ENCODE peak calls at places on chromosomes 7 and 10, in nine cellular contexts. One of them, this sample, is unnamed.

GRCh38 chr10:101840102-101840684 is 3.4 kb downstream of the KCNIP2 start:
- DNase-seq in EL: peak; percentile 63
- DNase-seq in activated T-helper 9 cell treated with anti-CD3 and anti-CD28 coated beads, Interleukin-2, amount 50 U/mL, for 16 hours: no peak
- DNase-seq in fibroblast of lung: no peak
- DNase-seq in fibroblast of pulmonary artery: peak; percentile 33
- DNase-seq in NK-92 treated with Interleukin-12 subunit alpha and Interleukin-12 subunit beta, amount 100 ng/mL, for 24 hours: no peak
- DNase-seq in RWPE1: no peak
- DNase-seq in left lobe of liver: no peak
- DNase-seq in lung microvascular endothelial cell: no peak
- DNase-seq in this sample: peak; percentile 27

GRCh38 chr10:131729361-131729760 is 171.4 kb upstream of the PPP2R2D start:
- DNase-seq in EL: no peak
- DNase-seq in fibroblast of lung: no peak
- DNase-seq in NK-92 treated with Interleukin-12 subunit alpha and Interleukin-12 subunit beta, amount 100 ng/mL, for 24 hours: no peak
- DNase-seq in activated T-helper 9 cell treated with anti-CD3 and anti-CD28 coated beads, Interleukin-2, amount 50 U/mL, for 16 hours: no peak
- DNase-seq in left lobe of liver: peak; percentile 14
- DNase-seq in fibroblast of pulmonary artery: no peak
- DNase-seq in RWPE1: no peak
- DNase-seq in lung microvascular endothelial cell: no peak
- DNase-seq in this sample: no peak

GRCh38 chr7:45267262-45267661 is 109.7 kb downstream of the RAMP3 start:
- DNase-seq in RWPE1: no peak
- DNase-seq in lung microvascular endothelial cell: peak; percentile 39
- DNase-seq in fibroblast of lung: peak; percentile 1
- DNase-seq in fibroblast of pulmonary artery: peak; percentile 3
- DNase-seq in left lobe of liver: no peak
- DNase-seq in NK-92 treated with Interleukin-12 subunit alpha and Interleukin-12 subunit beta, amount 100 ng/mL, for 24 hours: no peak
- DNase-seq in activated T-helper 9 cell treated with anti-CD3 and anti-CD28 coated beads, Interleukin-2, amount 50 U/mL, for 16 hours: no peak
- DNase-seq in EL: peak; percentile 5
- DNase-seq in this sample: no peak

GRCh38 chr7:132899833-132900232 is 182.1 kb downstream of the CHCHD3 start:
- DNase-seq in lung microvascular endothelial cell: peak; percentile 7
- DNase-seq in fibroblast of pulmonary artery: peak; percentile 29
- DNase-seq in left lobe of liver: no peak
- DNase-seq in fibroblast of lung: no peak
- DNase-seq in EL: no peak
- DNase-seq in NK-92 treated with Interleukin-12 subunit alpha and Interleukin-12 subunit beta, amount 100 ng/mL, for 24 hours: no peak
- DNase-seq in activated T-helper 9 cell treated with anti-CD3 and anti-CD28 coated beads, Interleukin-2, amount 50 U/mL, for 16 hours: no peak
- DNase-seq in RWPE1: no peak
- DNase-seq in this sample: no peak

GRCh38 chr7:49522111-49522510 is 251.3 kb upstream of the VWC2 start:
- DNase-seq in activated T-helper 9 cell treated with anti-CD3 and anti-CD28 coated beads, Interleukin-2, amount 50 U/mL, for 16 hours: no peak
- DNase-seq in left lobe of liver: no peak
- DNase-seq in EL: no peak
- DNase-seq in NK-92 treated with Interleukin-12 subunit alpha and Interleukin-12 subunit beta, amount 100 ng/mL, for 24 hours: no peak
- DNase-seq in RWPE1: no peak
- DNase-seq in fibroblast of pulmonary artery: no peak
- DNase-seq in lung microvascular endothelial cell: no peak
- DNase-seq in fibroblast of lung: no peak
- DNase-seq in this sample: no peak

GRCh38 chr10:98536551-98536950 is 89.8 kb upstream of the HPS1 start:
- DNase-seq in activated T-helper 9 cell treated with anti-CD3 and anti-CD28 coated beads, Interleukin-2, amount 50 U/mL, for 16 hours: no peak
- DNase-seq in left lobe of liver: no peak
- DNase-seq in fibroblast of lung: no peak
- DNase-seq in EL: peak; percentile 53
- DNase-seq in lung microvascular endothelial cell: peak; percentile 22
- DNase-seq in fibroblast of pulmonary artery: no peak
- DNase-seq in RWPE1: no peak
- DNase-seq in NK-92 treated with Interleukin-12 subunit alpha and Interleukin-12 subunit beta, amount 100 ng/mL, for 24 hours: no peak
- DNase-seq in this sample: no peak

GRCh38 chr7:123367508-123368122 is 166.8 kb downstream of the IQUB start:
- DNase-seq in fibroblast of lung: peak; percentile 6
- DNase-seq in EL: peak; percentile 5
- DNase-seq in lung microvascular endothelial cell: peak; percentile 56
- DNase-seq in fibroblast of pulmonary artery: peak; percentile 75
- DNase-seq in activated T-helper 9 cell treated with anti-CD3 and anti-CD28 coated beads, Interleukin-2, amount 50 U/mL, for 16 hours: no peak
- DNase-seq in NK-92 treated with Interleukin-12 subunit alpha and Interleukin-12 subunit beta, amount 100 ng/mL, for 24 hours: no peak
- DNase-seq in left lobe of liver: no peak
- DNase-seq in RWPE1: peak; percentile 34
- DNase-seq in this sample: no peak

GRCh38 chr7:106313966-106314365 is 29.2 kb upstream of the NAMPT start:
- DNase-seq in fibroblast of pulmonary artery: no peak
- DNase-seq in lung microvascular endothelial cell: no peak
- DNase-seq in left lobe of liver: no peak
- DNase-seq in activated T-helper 9 cell treated with anti-CD3 and anti-CD28 coated beads, Interleukin-2, amount 50 U/mL, for 16 hours: no peak
- DNase-seq in NK-92 treated with Interleukin-12 subunit alpha and Interleukin-12 subunit beta, amount 100 ng/mL, for 24 hours: no peak
- DNase-seq in fibroblast of lung: no peak
- DNase-seq in EL: no peak
- DNase-seq in RWPE1: no peak
- DNase-seq in this sample: no peak